ENCODE peak calls at places on chromosome 14, in ten cellular contexts. R is CD8-positive, alpha-beta T cell; Y is iPS DF 6.9; H is progenitor cell of endocrine pancreas; N is MCF 10A; O is H9; A is HuH-7.5; U is hepatic stellate cell; L is stimulated activated CD8-positive, alpha-beta memory T cell treated with anti-CD3 and anti-CD28 coated beads, Interleukin-15, amount 100 ng/mL, for 24 hours; F is stomach. M is an unnamed sample.

GRCh38 chr14:89660183-89660582 is 243.2 kb upstream of the FOXN3 start:
- DNase-seq in R (no peak), Y (no peak), L (no peak), A (no peak), H (no peak), U (peak), O (no peak), F (no peak), N (no peak), M (no peak)

GRCh38 chr14:64715146-64715627 is 11.0 kb downstream of the PLEKHG3 start:
- DNase-seq in H (no peak), F (no peak), U (no peak), A (no peak), R (no peak), L (no peak), Y (no peak), N (no peak), O (no peak), M (no peak)

GRCh38 chr14:70698288-70698687 is 56.6 kb downstream of the TTC9 start:
- DNase-seq in N (peak), U (peak), L (no peak), A (no peak), Y (no peak), F (peak), R (no peak), O (no peak), H (no peak), M (no peak)

GRCh38 chr14:43778956-43779639 is 728.0 kb downstream of the FSCB start:
- DNase-seq in R (no peak), H (no peak), N (no peak), L (no peak), U (no peak), A (peak), F (no peak), O (no peak), Y (no peak), M (no peak)

GRCh38 chr14:102201369-102201748 is 61.7 kb downstream of the WDR20 start:
- DNase-seq in R (no peak), L (no peak), A (no peak), Y (no peak), N (no peak), O (no peak), U (no peak), H (no peak), F (no peak), M (no peak)

GRCh38 chr14:64656986-64657385 is 47.2 kb upstream of the PLEKHG3 start:
- DNase-seq in R (no peak), H (no peak), Y (no peak), F (no peak), N (peak), O (no peak), U (no peak), A (no peak), L (no peak), M (no peak)

GRCh38 chr14:68089146-68089715 is 269.7 kb downstream of the RAD51B start:
- DNase-seq in H (no peak), A (no peak), N (no peak), U (no peak), F (no peak), L (no peak), O (no peak), R (no peak), Y (no peak), M (no peak)

GRCh38 chr14:93051600-93052546 is 63.9 kb downstream of the ITPK1 start:
- DNase-seq in F (no peak), A (no peak), H (no peak), L (no peak), N (no peak), R (no peak), Y (peak), O (peak), U (no peak), M (no peak)

GRCh38 chr14:101733211-101733610 is 28.3 kb upstream of the PPP2R5C start:
- DNase-seq in H (no peak), O (no peak), R (no peak), L (no peak), A (no peak), U (no peak), F (no peak), Y (no peak), N (peak), M (no peak)

GRCh38 chr14:40581264-40581663 is 1025.4 kb upstream of the LRFN5 start:
- DNase-seq in U (no peak), O (no peak), R (no peak), A (no peak), L (no peak), Y (no peak), F (no peak), N (no peak), H (no peak), M (no peak)

GRCh38 chr14:23641180-23641914 is 5.2 kb downstream of the DHRS2 start:
- DNase-seq in N (no peak), Y (no peak), L (no peak), U (no peak), A (no peak), O (no peak), H (no peak), F (no peak), R (no peak), M (no peak)

GRCh38 chr14:98999901-99000300 is 272.1 kb downstream of the BCL11B start:
- DNase-seq in R (no peak), U (no peak), Y (no peak), N (no peak), H (no peak), L (no peak), A (no peak), O (no peak), F (no peak), M (no peak)

GRCh38 chr14:90388437-90388836 is 8.4 kb upstream of the CALM1 start:
- DNase-seq in O (peak), H (no peak), L (no peak), R (no peak), Y (no peak), U (peak), A (no peak), F (peak), N (peak), M (no peak)

GRCh38 chr14:101977311-101978071 is 13.1 kb downstream of the DYNC1H1 start:
- DNase-seq in L (no peak), N (peak), U (no peak), O (no peak), H (no peak), F (no peak), A (no peak), R (no peak), Y (no peak), M (no peak)

GRCh38 chr14:34853041-34853440 is 22.1 kb downstream of the BAZ1A start:
- DNase-seq in N (no peak), Y (no peak), U (no peak), F (no peak), R (no peak), L (no peak), A (no peak), O (no peak), H (no peak), M (no peak)

GRCh38 chr14:105171004-105171673 is 2.6 kb upstream of the JAG2 start:
- DNase-seq in H (no peak), N (no peak), O (no peak), F (peak), A (no peak), U (no peak), L (no peak), R (no peak), Y (no peak), M (no peak)

GRCh38 chr14:103890836-103891666 is 37.2 kb upstream of the TDRD9 start:
- DNase-seq in U (no peak), L (no peak), O (no peak), Y (no peak), F (peak), N (no peak), R (no peak), H (no peak), A (no peak), M (no peak)

GRCh38 chr14:100536721-100537700 is 50.2 kb downstream of the BEGAIN start:
- DNase-seq in R (no peak), Y (no peak), O (peak), L (no peak), N (no peak), F (peak), A (no peak), H (no peak), U (no peak), M (peak)

GRCh38 chr14:101705733-101706508 is 55.6 kb upstream of the PPP2R5C start:
- DNase-seq in O (peak), F (peak), N (no peak), R (peak), L (peak), A (no peak), H (no peak), Y (no peak), U (no peak), M (no peak)

GRCh38 chr14:77557391-77557790 is 58.8 kb upstream of the ISM2 start:
- DNase-seq in N (no peak), O (no peak), L (no peak), R (no peak), A (no peak), F (no peak), U (no peak), H (no peak), Y (no peak), M (no peak)